ENCODE peak calls at places on chromosomes 5 and 9, in five cellular contexts. Y is body of pancreas, P is T-helper 1 cell, I is memory B cell, N is COR-L47. D is an unnamed sample.

GRCh38 chr9:116387934-116388714 is 234.5 kb downstream of the PAPPA start:
- DNase-seq in Y (no peak), P (no peak), I (no peak), N (no peak), D (no peak)

GRCh38 chr5:13745508-13745907 is 199.0 kb downstream of the DNAH5 start:
- DNase-seq in Y (no peak), P (no peak), I (no peak), N (no peak), D (no peak)

GRCh38 chr9:108130896-108131295 is 641.3 kb upstream of the KLF4 start:
- DNase-seq in Y (no peak), P (no peak), I (no peak), N (no peak), D (no peak)

GRCh38 chr5:103862398-103862797 is 299.8 kb upstream of the NUDT12 start:
- DNase-seq in Y (no peak), P (no peak), I (no peak), N (no peak), D (no peak)

GRCh38 chr5:172453206-172453985 is 929 bp downstream of the SH3PXD2B start:
- DNase-seq in Y (peak; percentile 56), P (no peak), I (no peak), N (no peak), D (no peak)

GRCh38 chr9:21996858-21997257 is 2.3 kb downstream of the CDKN2B-AS1 start:
- DNase-seq in Y (no peak), P (no peak), I (no peak), N (no peak), D (no peak)

GRCh38 chr5:136724161-136724560 is 358.8 kb upstream of the TRPC7 start:
- DNase-seq in Y (no peak), P (no peak), I (no peak), N (no peak), D (no peak)

GRCh38 chr9:27407966-27408365 is 111.0 kb upstream of the EQTN start:
- DNase-seq in Y (no peak), P (no peak), I (no peak), N (no peak), D (no peak)

GRCh38 chr9:81772144-81772543 is 82.8 kb upstream of the TLE1 start:
- DNase-seq in Y (no peak), P (no peak), I (no peak), N (no peak), D (no peak)

GRCh38 chr5:57939335-57939734 is 456.7 kb upstream of the ACTBL2 start:
- DNase-seq in Y (no peak), P (no peak), I (no peak), N (no peak), D (no peak)

GRCh38 chr9:132739705-132740310 is 69.5 kb downstream of the GTF3C4 start:
- DNase-seq in Y (no peak), P (no peak), I (no peak), N (no peak), D (no peak)

GRCh38 chr9:87871425-87872078 is 11.1 kb upstream of the SPATA31E1 start:
- DNase-seq in Y (no peak), P (no peak), I (no peak), N (no peak), D (no peak)

GRCh38 chr5:131303537-131303936 is 39.7 kb downstream of the CDC42SE2 start:
- DNase-seq in Y (no peak), P (no peak), I (no peak), N (no peak), D (no peak)

GRCh38 chr9:136670571-136671253 is 8.0 kb downstream of the EGFL7 start:
- DNase-seq in Y (no peak), P (no peak), I (no peak), N (no peak), D (no peak)

GRCh38 chr5:115461506-115462290 is 82.9 kb downstream of the FEM1C start:
- DNase-seq in Y (no peak), P (no peak), I (no peak), N (no peak), D (peak; percentile 71)

GRCh38 chr9:2709645-2710101 is 7.6 kb upstream of the KCNV2 start:
- DNase-seq in Y (no peak), P (no peak), I (no peak), N (no peak), D (no peak)

GRCh38 chr5:145835839-145836222 is 689 bp upstream of the PRELID2 start:
- DNase-seq in Y (no peak), P (no peak), I (no peak), N (no peak), D (no peak)

GRCh38 chr9:76897804-76898525 is 7.9 kb downstream of the PRUNE2 start:
- DNase-seq in Y (no peak), P (no peak), I (no peak), N (no peak), D (no peak)

GRCh38 chr5:72281764-72282499 is 38.1 kb downstream of the MRPS27 start:
- DNase-seq in Y (no peak), P (no peak), I (no peak), N (no peak), D (peak; percentile 85)

GRCh38 chr9:115369322-115369957 is 251.5 kb upstream of the TNC start:
- DNase-seq in Y (no peak), P (no peak), I (no peak), N (peak; percentile 72), D (no peak)

GRCh38 chr9:134340475-134341186 is 14.4 kb downstream of the RXRA start:
- DNase-seq in Y (no peak), P (no peak), I (no peak), N (no peak), D (no peak)

GRCh38 chr9:131273791-131274673 is 2.3 kb downstream of the FAM78A start:
- DNase-seq in Y (no peak), P (no peak), I (no peak), N (no peak), D (no peak)

GRCh38 chr9:96420468-96421219 is 2.5 kb upstream of the ZNF367 start:
- DNase-seq in Y (peak; percentile 77), P (no peak), I (peak; percentile 24), N (no peak), D (peak; percentile 87)

GRCh38 chr9:20781086-20781485 is 97.0 kb downstream of the FOCAD start:
- DNase-seq in Y (no peak), P (no peak), I (no peak), N (no peak), D (no peak)

GRCh38 chr9:81635526-81636279 is 53.6 kb downstream of the TLE1 start:
- DNase-seq in Y (no peak), P (no peak), I (no peak), N (no peak), D (no peak)

GRCh38 chr9:81885586-81885985 is 42.6 kb upstream of the SPATA31D4 start:
- DNase-seq in Y (no peak), P (no peak), I (no peak), N (no peak), D (no peak)

D was measured in LoVo.